ENCODE peak calls at places on chromosomes 3 and 15, in six cellular contexts. P is iPS DF 6.9; A is ovary; D is CD4-positive, alpha-beta memory T cell; K is astrocyte; N is heart left ventricle. O is an unnamed sample.

GRCh38 chr3:101814835-101815234 is 34.5 kb upstream of the NFKBIZ start:
- DNase-seq in D (no peak), N (no peak), K (no peak), A (no peak), P (no peak), O (no peak)

GRCh38 chr3:121724130-121724529 is 25.4 kb downstream of the GOLGB1 start:
- DNase-seq in K (no peak), D (no peak), N (no peak), A (no peak), P (no peak), O (no peak)

GRCh38 chr3:73602171-73602570 is 22.6 kb downstream of the PDZRN3 start:
- DNase-seq in D (no peak), N (peak; percentile 32), P (no peak), A (no peak), K (peak; percentile 92), O (no peak)

GRCh38 chr15:40054746-40055575 is 16.0 kb upstream of the SRP14 start:
- DNase-seq in D (peak; percentile 25), A (no peak), K (peak; percentile 47), N (no peak), P (no peak), O (peak; percentile 48)

GRCh38 chr3:111616417-111617105 is 21.4 kb upstream of the ZBED2 start:
- DNase-seq in N (no peak), P (no peak), A (no peak), K (no peak), D (peak; percentile 73), O (peak; percentile 67)

GRCh38 chr15:88493811-88494210 is 26.3 kb downstream of the MRPS11 start:
- DNase-seq in A (no peak), K (no peak), P (no peak), D (no peak), N (no peak), O (no peak)

GRCh38 chr3:14295777-14296176 is 106.6 kb upstream of the SLC6A6 start:
- DNase-seq in N (no peak), K (no peak), D (no peak), P (no peak), A (no peak), O (no peak)

GRCh38 chr15:83489690-83490089 is 42.5 kb downstream of the SH3GL3 start:
- DNase-seq in N (no peak), P (no peak), D (no peak), K (no peak), A (no peak), O (no peak)

GRCh38 chr3:99176169-99176964 is 274.9 kb upstream of the DCBLD2 start:
- DNase-seq in A (no peak), P (no peak), N (no peak), D (no peak), K (no peak), O (no peak)

GRCh38 chr3:99172736-99173657 is 271.5 kb upstream of the DCBLD2 start:
- DNase-seq in N (peak; percentile 23), K (peak; percentile 56), D (peak; percentile 12), P (peak; percentile 52), A (no peak), O (peak; percentile 28)

GRCh38 chr3:99170867-99171517 is 269.5 kb upstream of the DCBLD2 start:
- DNase-seq in N (no peak), K (no peak), D (no peak), A (no peak), P (no peak), O (no peak)

GRCh38 chr3:99171815-99172214 is 270.3 kb upstream of the DCBLD2 start:
- DNase-seq in K (no peak), D (no peak), N (no peak), P (no peak), A (no peak), O (no peak)

DNA sequence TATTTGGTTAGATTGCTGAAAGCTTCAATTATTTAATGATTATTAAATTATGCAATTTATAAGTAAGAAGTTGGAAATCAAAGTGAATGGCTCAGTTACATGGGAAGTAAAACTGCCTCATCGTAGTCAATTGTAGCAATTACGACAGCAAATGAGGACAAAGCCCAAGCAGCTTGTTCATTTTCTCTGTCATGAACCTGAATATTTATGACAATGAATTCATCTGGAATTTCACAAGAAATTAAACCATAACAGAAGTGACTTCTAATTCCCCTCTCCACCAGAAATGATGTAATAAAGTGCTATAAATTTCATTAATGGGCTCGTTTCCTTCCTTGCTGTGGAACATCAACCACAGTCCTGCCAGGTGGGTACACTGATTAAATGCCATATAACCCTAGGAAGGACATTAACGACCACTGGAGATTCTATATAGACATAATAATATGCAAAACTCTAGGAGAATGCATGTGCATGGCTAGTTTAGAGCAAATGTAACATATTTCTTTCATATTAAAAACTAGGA is 273.8 kb upstream of the DCBLD2 start:
- DNase-seq in P (no peak), A (no peak), D (no peak), K (no peak), N (no peak), O (no peak)
- H3K27ac ChIP-seq in P (no peak overlapping the region), A (no peak overlapping the region), D (no peak overlapping the region), K (no peak overlapping the region), N (no peak overlapping the region), O (no peak overlapping the region)

DNA sequence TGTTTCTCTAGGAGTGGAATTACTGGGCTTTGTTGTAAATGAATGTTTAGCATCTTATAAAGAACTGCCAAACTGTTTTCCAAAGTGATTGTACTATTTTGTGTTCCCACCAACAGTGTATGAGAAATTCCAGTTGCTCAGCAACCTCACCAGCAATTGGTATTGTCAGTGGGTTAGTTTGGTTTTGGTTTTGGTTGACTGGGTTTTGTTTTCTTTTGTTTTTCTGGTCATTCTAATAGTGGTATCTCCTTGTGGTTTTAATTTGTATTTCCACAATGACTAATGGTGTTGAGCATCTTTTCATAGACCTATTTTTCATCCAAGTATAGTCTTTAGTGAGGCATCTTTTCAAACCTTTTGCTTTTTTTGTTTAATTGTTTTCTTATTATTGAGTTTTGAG is 27.1 kb downstream of the FILIP1L start:
- DNase-seq in A (no peak), P (no peak), K (peak; percentile 88), D (no peak), N (no peak), O (no peak)
- H3K4me3 ChIP-seq in A (no peak overlapping the region), P (no peak overlapping the region), K (no peak overlapping the region), D (no peak overlapping the region), N (no peak overlapping the region), O (no peak overlapping the region)

GRCh38 chr15:84856731-84857417 is 27.6 kb upstream of the SLC28A1 start:
- DNase-seq in A (no peak), N (no peak), P (no peak), D (no peak), K (no peak), O (no peak)

GRCh38 chr15:84859651-84860050 is 24.8 kb upstream of the SLC28A1 start:
- DNase-seq in P (no peak), N (no peak), K (no peak), D (no peak), A (no peak), O (no peak)

GRCh38 chr15:84859143-84859542 is 25.3 kb upstream of the SLC28A1 start:
- DNase-seq in A (no peak), P (no peak), N (no peak), K (no peak), D (no peak), O (no peak)

GRCh38 chr15:84857418-84858004 is 27.0 kb upstream of the SLC28A1 start:
- DNase-seq in N (no peak), D (no peak), P (no peak), K (no peak), A (no peak), O (no peak)

GRCh38 chr15:84858231-84858630 is 26.2 kb upstream of the SLC28A1 start:
- DNase-seq in K (no peak), D (no peak), P (no peak), N (no peak), A (no peak), O (no peak)
- H3K4me1 ChIP-seq in K (no peaks in the 10 kb centered on the region), D (no peaks in the 10 kb centered on the region), P (no peaks in the 10 kb centered on the region), N (peaks cover 8% of the 10 kb centered on the region), A (no peaks in the 10 kb centered on the region), O (no peaks in the 10 kb centered on the region)

GRCh38 chr3:85790445-85791030 is 831.7 kb downstream of the CADM2 start:
- DNase-seq in D (no peak), K (no peak), A (no peak), N (no peak), P (peak; percentile 2), O (no peak)

GRCh38 chr3:85780806-85781205 is 822.0 kb downstream of the CADM2 start:
- DNase-seq in A (no peak), D (no peak), K (no peak), P (no peak), N (no peak), O (no peak)

GRCh38 chr3:85781806-85782205 is 823.0 kb downstream of the CADM2 start:
- DNase-seq in N (no peak), K (peak; percentile 10), D (no peak), P (no peak), A (no peak), O (no peak)

GRCh38 chr3:85783331-85783730 is 824.5 kb downstream of the CADM2 start:
- DNase-seq in P (no peak), N (peak; percentile 25), K (no peak), D (no peak), A (no peak), O (no peak)

DNA sequence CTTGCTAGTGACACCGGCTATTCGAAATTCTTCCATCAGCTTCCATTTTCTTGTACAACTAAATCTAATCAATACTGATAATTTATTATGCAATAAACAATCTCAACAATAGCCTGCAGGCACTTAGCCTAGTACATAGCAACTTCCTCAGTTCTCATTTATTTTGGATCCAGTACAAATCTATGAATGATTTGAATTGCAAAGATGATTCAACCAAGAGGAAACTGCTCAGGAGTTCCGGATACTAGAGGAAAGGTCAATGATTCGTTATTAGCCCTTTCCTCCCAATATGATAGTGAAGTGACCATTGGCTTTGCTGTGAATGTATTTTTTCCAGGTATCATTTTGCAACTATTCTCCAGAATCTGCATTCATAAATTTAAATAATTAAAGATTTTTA is 827.0 kb downstream of the CADM2 start:
- DNase-seq in K (no peak), D (no peak), A (no peak), P (no peak), N (no peak), O (no peak)
- H3K27ac ChIP-seq in K (no peak overlapping the region), D (no peak overlapping the region), A (no peak overlapping the region), P (no peak overlapping the region), N (peak overlapping the region; percentile 3), O (no peak overlapping the region)

O was measured in naive thymus-derived CD4-positive, alpha-beta T cell.